ENCODE peak calls at places on chromosome 21, in eight cellular contexts. B is Caco-2, N is upper lobe of right lung, F is SJSA1, P is heart left ventricle, G is IMR-90, R is lower lobe of right lung, H is spleen. O is an unnamed sample. For H3K9me3, the result is how much of the 10 kb centered on the place peaks cover.

GRCh38 chr21:41950941-41951408 is 2.8 kb downstream of the C2CD2 start:
- DNase-seq in B (no peak), N (no peak), F (no peak), P (no peak), G (no peak), R (no peak), H (peak), O (no peak)

GRCh38 chr21:32122082-32122481 is 156.8 kb downstream of the MIS18A start:
- DNase-seq in B (no peak), N (no peak), F (no peak), P (no peak), G (no peak), R (no peak), H (no peak), O (no peak)

GRCh38 chr21:15437873-15438272 is 291.9 kb upstream of the USP25 start:
- DNase-seq in B (no peak), N (no peak), F (no peak), P (no peak), G (no peak), R (no peak), H (no peak), O (no peak)

GRCh38 chr21:15421521-15421920 is 308.3 kb upstream of the USP25 start:
- DNase-seq in B (no peak), N (no peak), F (no peak), P (no peak), G (no peak), R (no peak), H (no peak), O (no peak)

GRCh38 chr21:43627527-43627926 is 31.8 kb downstream of the HSF2BP start:
- DNase-seq in B (no peak), N (no peak), F (no peak), P (no peak), G (no peak), R (no peak), H (no peak), O (no peak)

GRCh38 chr21:37369307-37369854 is 2.8 kb downstream of the DYRK1A start:
- DNase-seq in B (no peak), N (no peak), F (peak), P (no peak), G (no peak), R (no peak), H (no peak), O (no peak)

GRCh38 chr21:36165356-36165755 is 8.7 kb downstream of the DOP1B start:
- DNase-seq in B (no peak), N (no peak), F (no peak), P (no peak), G (no peak), R (no peak), H (no peak), O (no peak)

GRCh38 chr21:43644609-43645008 is 14.7 kb downstream of the HSF2BP start:
- DNase-seq in B (no peak), N (no peak), F (peak), P (no peak), G (peak), R (no peak), H (no peak), O (no peak)

GRCh38 chr21:33374080-33374873 is 28.9 kb upstream of the IFNGR2 start:
- DNase-seq in B (peak), N (peak), F (peak), P (peak), G (peak), R (no peak), H (no peak), O (peak)

GRCh38 chr21:15853126-15853525 is 123.3 kb downstream of the USP25 start:
- DNase-seq in B (no peak), N (no peak), F (no peak), P (no peak), G (no peak), R (no peak), H (no peak), O (no peak)

GRCh38 chr21:44494418-44494817 is 39.1 kb downstream of the LRRC3 start:
- DNase-seq in B (no peak), N (no peak), F (no peak), P (no peak), G (no peak), R (no peak), H (peak), O (no peak)

GRCh38 chr21:37184784-37185593 is 82.1 kb downstream of the VPS26C start:
- DNase-seq in B (no peak), N (no peak), F (no peak), P (no peak), G (no peak), R (no peak), H (no peak), O (no peak)

GRCh38 chr21:43349644-43350043 is 77.3 kb downstream of the SIK1 start:
- DNase-seq in B (no peak), N (no peak), F (no peak), P (no peak), G (no peak), R (no peak), H (no peak), O (no peak)

GRCh38 chr21:31986035-31986856 is 113.4 kb downstream of the HUNK start:
- DNase-seq in B (no peak), N (no peak), F (no peak), P (no peak), G (no peak), R (no peak), H (no peak), O (no peak)

GRCh38 chr21:38669186-38669585 is 136.5 kb upstream of the ETS2 start:
- DNase-seq in B (peak), N (no peak), F (no peak), P (no peak), G (peak), R (no peak), H (no peak), O (peak)

GRCh38 chr21:25710550-25710949 is 24.2 kb downstream of the ATP5PF start:
- DNase-seq in B (no peak), N (no peak), F (no peak), P (no peak), G (no peak), R (no peak), H (no peak), O (no peak)

GRCh38 chr21:16422702-16423101 is 692.9 kb downstream of the USP25 start:
- DNase-seq in B (no peak), N (no peak), F (no peak), P (no peak), G (no peak), R (no peak), H (no peak), O (no peak)

GRCh38 chr21:41643246-41643966 is 123.4 kb downstream of the RIPK4 start:
- DNase-seq in B (no peak), N (peak), F (no peak), P (no peak), G (no peak), R (no peak), H (no peak), O (no peak)

GRCh38 chr21:29072873-29073221 is 601 bp downstream of the CCT8 start:
- DNase-seq in B (no peak), N (no peak), F (no peak), P (no peak), G (peak), R (no peak), H (no peak), O (no peak)

GRCh38 chr21:36261459-36261858 is 58.5 kb upstream of the MORC3 start:
- DNase-seq in B (no peak), N (no peak), F (no peak), P (no peak), G (no peak), R (no peak), H (no peak), O (no peak)

GRCh38 chr21:41827951-41828883 is 50.9 kb downstream of the PRDM15 start:
- DNase-seq in B (no peak), N (peak), F (no peak), P (no peak), G (no peak), R (no peak), H (peak), O (peak)

GRCh38 chr21:44299085-44299457 is 782 bp upstream of the PFKL start:
- DNase-seq in B (peak), N (no peak), F (no peak), P (no peak), G (peak), R (no peak), H (no peak), O (no peak)

GRCh38 chr21:37787456-37787855 is 128.8 kb downstream of the KCNJ6 start:
- DNase-seq in B (no peak), N (no peak), F (peak), P (no peak), G (peak), R (no peak), H (no peak), O (no peak)

GRCh38 chr21:38170283-38170682 is 86.5 kb upstream of the KCNJ15 start:
- DNase-seq in B (no peak), N (no peak), F (peak), P (no peak), G (peak), R (peak), H (no peak), O (peak)

GRCh38 chr21:39007532-39007931 is 175.7 kb downstream of the PSMG1 start:
- DNase-seq in B (peak), N (no peak), F (no peak), P (no peak), G (no peak), R (no peak), H (no peak), O (no peak)

GRCh38 chr21:15355066-15355465 is 290.3 kb upstream of the NRIP1 start:
- DNase-seq in B (no peak), N (no peak), F (no peak), P (no peak), G (no peak), R (no peak), H (no peak), O (no peak)

GRCh38 chr21:39004776-39005605 is 178.3 kb downstream of the PSMG1 start:
- DNase-seq in B (no peak), N (peak), F (peak), P (peak), G (peak), R (peak), H (no peak), O (no peak)

GRCh38 chr21:33541105-33541711 is 709 bp downstream of the GART start:
- DNase-seq in B (peak), N (no peak), F (no peak), P (no peak), G (peak), R (no peak), H (no peak), O (peak)

GRCh38 chr21:29256125-29256895 is 42.4 kb upstream of the BACH1 start:
- DNase-seq in B (no peak), N (no peak), F (no peak), P (no peak), G (no peak), R (no peak), H (no peak), O (no peak)

GRCh38 chr21:42469272-42469671 is 26.8 kb downstream of the RSPH1 start:
- DNase-seq in B (no peak), N (no peak), F (no peak), P (no peak), G (no peak), R (no peak), H (no peak), O (no peak)

GRCh38 chr21:39582749-39583148 is 30.0 kb upstream of the B3GALT5 start:
- DNase-seq in B (no peak), N (no peak), F (no peak), P (no peak), G (no peak), R (no peak), H (no peak), O (no peak)

GRCh38 chr21:38716088-38716487 is 89.6 kb upstream of the ETS2 start:
- DNase-seq in B (no peak), N (no peak), F (no peak), P (no peak), G (no peak), R (no peak), H (no peak), O (no peak)

GRCh38 chr21:14880922-14881321 is 183.9 kb downstream of the NRIP1 start:
- DNase-seq in B (no peak), N (no peak), F (no peak), P (no peak), G (peak), R (no peak), H (no peak), O (no peak)

GRCh38 chr21:19731251-19731650 is 1267.0 kb upstream of the NCAM2 start:
- DNase-seq in B (no peak), N (no peak), F (no peak), P (no peak), G (no peak), R (no peak), H (no peak), O (no peak)
- H3K9me3 ChIP-seq in B (under half), N (under half), F (under half), P (under half), G (under half), R (under half), H (under half), O (under half)

GRCh38 chr21:9735421-9735961 is 785.9 kb upstream of the TPTE start:
- DNase-seq in B (no peak), N (no peak), F (no peak), P (no peak), G (no peak), R (no peak), H (peak), O (no peak)
- H3K9me3 ChIP-seq in B (under half), N (under half), F (under half), P (under half), G (under half), R (under half), H (under half), O (under half)

DNA sequence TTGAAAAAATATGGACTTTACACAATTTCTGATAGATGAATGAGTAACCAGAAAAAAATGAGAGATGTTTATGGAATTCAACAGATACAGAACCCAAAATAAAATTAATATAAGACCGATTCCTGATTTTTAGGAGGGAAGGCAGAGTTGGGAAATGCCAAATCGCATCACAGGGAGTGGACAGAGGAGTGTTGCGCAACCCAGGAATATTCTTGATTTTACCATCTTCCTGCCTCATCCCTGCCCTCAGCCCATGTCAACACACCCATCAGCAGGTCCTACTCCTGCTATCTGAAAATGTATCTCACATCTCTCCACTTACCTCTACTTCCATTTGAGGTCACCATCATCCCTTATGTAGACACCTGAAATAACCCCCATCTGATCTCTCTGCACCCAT is 221.0 kb downstream of the DSCAM start:
- DNase-seq in B (no peak), N (no peak), F (no peak), P (no peak), G (no peak), R (no peak), H (no peak), O (no peak)
- H3K9me3 ChIP-seq in B (under half), N (under half), F (under half), P (under half), G (under half), R (under half), H (under half), O (under half)

DNA sequence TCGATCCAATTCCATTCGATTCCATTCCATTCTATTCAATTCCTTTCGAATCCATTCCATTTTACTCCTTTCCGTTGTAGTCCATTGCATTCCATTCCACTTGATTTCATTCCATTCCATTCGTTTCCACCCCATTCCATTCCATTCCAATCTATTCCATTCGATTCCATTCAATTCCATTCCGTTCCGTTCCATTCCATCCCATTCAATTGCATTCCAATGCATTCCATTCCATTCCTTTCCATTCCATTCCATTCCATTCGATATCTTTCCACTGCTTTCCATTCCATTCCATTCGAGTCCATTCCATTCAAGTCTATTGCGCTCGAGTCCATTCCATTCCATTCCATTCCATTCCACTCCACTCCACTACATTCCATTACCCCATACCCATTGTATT is 2568.7 kb upstream of the TPTE start:
- DNase-seq in B (no peak), N (no peak), F (no peak), P (no peak), G (no peak), R (no peak), H (no peak), O (no peak)
- H3K9me3 ChIP-seq in B (under half), N (half or more), F (half or more), P (under half), G (half or more), R (half or more), H (half or more), O (under half)

GRCh38 chr21:27149034-27149433 is 182.1 kb upstream of the ADAMTS5 start:
- DNase-seq in B (no peak), N (no peak), F (peak), P (no peak), G (peak), R (no peak), H (no peak), O (no peak)
- H3K9me3 ChIP-seq in B (under half), N (under half), F (under half), P (under half), G (under half), R (under half), H (under half), O (under half)

GRCh38 chr21:9741343-9741742 is 780.0 kb upstream of the TPTE start:
- DNase-seq in B (no peak), N (no peak), F (no peak), P (no peak), G (no peak), R (no peak), H (no peak), O (no peak)
- H3K9me3 ChIP-seq in B (under half), N (under half), F (under half), P (under half), G (under half), R (under half), H (under half), O (under half)

DNA sequence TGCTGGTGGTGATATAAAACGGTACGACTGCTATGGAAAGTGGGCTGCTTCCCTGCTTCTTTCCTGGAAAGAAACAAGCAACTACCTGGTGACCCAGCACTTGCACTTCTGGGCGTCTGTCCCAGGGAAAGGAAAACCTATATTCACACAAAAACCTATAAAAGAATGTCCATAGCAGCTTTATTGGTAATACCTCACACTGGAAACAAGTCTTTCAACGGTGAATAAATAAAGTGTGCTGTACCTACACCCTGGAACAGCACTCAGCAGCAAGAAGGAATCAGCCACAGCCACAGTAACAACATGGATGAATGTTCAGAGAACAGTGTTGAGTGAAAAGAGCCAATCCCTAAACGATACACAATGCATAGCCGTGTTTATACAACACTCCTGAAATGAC is 19.9 kb downstream of the SLC19A1 start:
- DNase-seq in B (no peak), N (peak), F (no peak), P (no peak), G (no peak), R (no peak), H (peak), O (no peak)
- H3K9me3 ChIP-seq in B (under half), N (under half), F (under half), P (under half), G (under half), R (under half), H (under half), O (under half)

GRCh38 chr21:18937337-18937736 is 533.8 kb upstream of the TMPRSS15 start:
- DNase-seq in B (no peak), N (no peak), F (no peak), P (no peak), G (no peak), R (no peak), H (no peak), O (no peak)
- H3K9me3 ChIP-seq in B (under half), N (under half), F (under half), P (under half), G (under half), R (under half), H (under half), O (under half)

DNA sequence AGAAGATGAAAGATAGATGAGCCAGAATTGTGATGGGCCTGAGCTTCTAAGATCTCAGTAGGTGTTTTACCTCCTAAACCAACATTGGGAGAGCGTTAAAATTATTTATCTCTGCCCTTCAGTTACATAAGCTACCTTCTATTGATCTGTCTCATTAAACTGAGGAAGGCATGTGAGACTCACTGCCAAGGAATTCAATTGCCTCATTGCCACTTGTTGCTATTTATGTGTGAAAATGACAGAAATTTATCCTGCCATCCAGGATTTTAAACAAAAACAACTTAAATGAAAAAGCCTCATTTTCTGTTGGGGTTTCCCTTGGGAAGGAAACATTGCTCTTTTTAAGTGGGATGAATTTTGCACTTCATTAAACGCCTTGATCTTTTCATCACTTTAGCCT is 78.7 kb upstream of the RUNX1 start:
- DNase-seq in B (no peak), N (no peak), F (no peak), P (no peak), G (no peak), R (no peak), H (no peak), O (no peak)
- H3K9me3 ChIP-seq in B (under half), N (under half), F (under half), P (under half), G (under half), R (under half), H (under half), O (under half)

DNA sequence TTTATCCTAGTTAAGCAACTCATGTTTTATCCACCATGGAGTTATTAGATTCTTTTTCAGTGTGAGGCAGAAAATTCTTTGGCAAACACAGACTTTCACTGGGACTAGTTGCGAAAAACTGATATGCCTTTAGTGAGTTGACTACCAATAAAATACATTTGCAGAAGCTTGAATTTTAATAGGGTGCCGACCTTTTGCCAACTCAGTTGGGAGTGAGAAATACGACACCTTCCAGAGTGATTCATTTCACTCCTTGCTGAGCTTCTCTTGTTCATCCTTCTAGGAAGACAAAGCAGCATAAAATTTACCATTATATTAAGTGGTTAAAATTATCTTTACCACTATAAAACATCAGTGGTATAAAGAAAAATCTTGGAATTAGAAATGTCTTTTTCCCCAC is 1.2 kb upstream of the KRTAP23-1 start:
- DNase-seq in B (no peak), N (no peak), F (no peak), P (no peak), G (no peak), R (no peak), H (no peak), O (peak)
- H3K9me3 ChIP-seq in B (under half), N (under half), F (under half), P (under half), G (under half), R (under half), H (under half), O (under half)